ENCODE peak calls at places on chromosomes 6 and 20, in nine cellular contexts. One of them, this sample, is unnamed.

GRCh38 chr6:111573892-111574800 is 31.5 kb downstream of the TRAF3IP2 start:
- DNase-seq in fibroblast of pulmonary artery: peak; percentile 93
- DNase-seq in HFF-Myc: peak; percentile 90
- DNase-seq in astrocyte of the cerebellum: peak; percentile 84
- DNase-seq in GM20000: no peak
- DNase-seq in Calu3: no peak
- DNase-seq in left ventricle myocardium inferior: no peak
- DNase-seq in endodermal cell: no peak
- DNase-seq in heart right ventricle: peak; percentile 62
- DNase-seq in this sample: peak; percentile 82

GRCh38 chr6:79261666-79262065 is 27.2 kb upstream of the HMGN3 start:
- DNase-seq in fibroblast of pulmonary artery: no peak
- DNase-seq in HFF-Myc: no peak
- DNase-seq in astrocyte of the cerebellum: no peak
- DNase-seq in GM20000: no peak
- DNase-seq in Calu3: no peak
- DNase-seq in left ventricle myocardium inferior: no peak
- DNase-seq in endodermal cell: peak; percentile 47
- DNase-seq in heart right ventricle: no peak
- DNase-seq in this sample: no peak

GRCh38 chr20:61942526-61942925 is 123.2 kb downstream of the TAF4 start:
- DNase-seq in fibroblast of pulmonary artery: no peak
- DNase-seq in HFF-Myc: no peak
- DNase-seq in astrocyte of the cerebellum: no peak
- DNase-seq in GM20000: no peak
- DNase-seq in Calu3: no peak
- DNase-seq in left ventricle myocardium inferior: no peak
- DNase-seq in endodermal cell: no peak
- DNase-seq in heart right ventricle: no peak
- DNase-seq in this sample: no peak

GRCh38 chr20:48794360-48794759 is 33.4 kb downstream of the PREX1 start:
- DNase-seq in fibroblast of pulmonary artery: no peak
- DNase-seq in HFF-Myc: no peak
- DNase-seq in astrocyte of the cerebellum: no peak
- DNase-seq in GM20000: no peak
- DNase-seq in Calu3: no peak
- DNase-seq in left ventricle myocardium inferior: no peak
- DNase-seq in endodermal cell: peak; percentile 63
- DNase-seq in heart right ventricle: no peak
- DNase-seq in this sample: no peak

GRCh38 chr20:61426361-61426760 is 174.3 kb downstream of the CDH4 start:
- DNase-seq in fibroblast of pulmonary artery: no peak
- DNase-seq in HFF-Myc: no peak
- DNase-seq in astrocyte of the cerebellum: no peak
- DNase-seq in GM20000: no peak
- DNase-seq in Calu3: no peak
- DNase-seq in left ventricle myocardium inferior: no peak
- DNase-seq in endodermal cell: no peak
- DNase-seq in heart right ventricle: no peak
- DNase-seq in this sample: no peak

GRCh38 chr6:109527989-109528388 is 45.0 kb upstream of the ZBTB24 start:
- DNase-seq in fibroblast of pulmonary artery: peak; percentile 30
- DNase-seq in HFF-Myc: no peak
- DNase-seq in astrocyte of the cerebellum: no peak
- DNase-seq in GM20000: no peak
- DNase-seq in Calu3: no peak
- DNase-seq in left ventricle myocardium inferior: no peak
- DNase-seq in endodermal cell: no peak
- DNase-seq in heart right ventricle: no peak
- DNase-seq in this sample: no peak

GRCh38 chr6:99802396-99803031 is 191.5 kb downstream of the MCHR2 start:
- DNase-seq in fibroblast of pulmonary artery: no peak
- DNase-seq in HFF-Myc: no peak
- DNase-seq in astrocyte of the cerebellum: no peak
- DNase-seq in GM20000: no peak
- DNase-seq in Calu3: peak; percentile 47
- DNase-seq in left ventricle myocardium inferior: no peak
- DNase-seq in endodermal cell: peak; percentile 96
- DNase-seq in heart right ventricle: no peak
- DNase-seq in this sample: no peak

GRCh38 chr6:167571550-167571949 is 246.7 kb downstream of the TTLL2 start:
- DNase-seq in fibroblast of pulmonary artery: no peak
- DNase-seq in HFF-Myc: no peak
- DNase-seq in astrocyte of the cerebellum: no peak
- DNase-seq in GM20000: no peak
- DNase-seq in Calu3: no peak
- DNase-seq in left ventricle myocardium inferior: no peak
- DNase-seq in endodermal cell: peak; percentile 35
- DNase-seq in heart right ventricle: no peak
- DNase-seq in this sample: no peak

GRCh38 chr20:43914697-43915208 is at the start of gene TOX2:
- DNase-seq in fibroblast of pulmonary artery: peak; percentile 49
- DNase-seq in HFF-Myc: no peak
- DNase-seq in astrocyte of the cerebellum: no peak
- DNase-seq in GM20000: peak; percentile 93
- DNase-seq in Calu3: peak; percentile 63
- DNase-seq in left ventricle myocardium inferior: peak; percentile 44
- DNase-seq in endodermal cell: peak; percentile 85
- DNase-seq in heart right ventricle: no peak
- DNase-seq in this sample: no peak

GRCh38 chr6:142478117-142478516 is 176.3 kb downstream of the ADGRG6 start:
- DNase-seq in fibroblast of pulmonary artery: peak; percentile 33
- DNase-seq in HFF-Myc: peak; percentile 25
- DNase-seq in astrocyte of the cerebellum: no peak
- DNase-seq in GM20000: no peak
- DNase-seq in Calu3: no peak
- DNase-seq in left ventricle myocardium inferior: no peak
- DNase-seq in endodermal cell: peak; percentile 67
- DNase-seq in heart right ventricle: no peak
- DNase-seq in this sample: no peak

GRCh38 chr20:51346686-51347485 is 195.6 kb downstream of the NFATC2 start:
- DNase-seq in fibroblast of pulmonary artery: peak; percentile 41
- DNase-seq in HFF-Myc: no peak
- DNase-seq in astrocyte of the cerebellum: no peak
- DNase-seq in GM20000: no peak
- DNase-seq in Calu3: no peak
- DNase-seq in left ventricle myocardium inferior: no peak
- DNase-seq in endodermal cell: no peak
- DNase-seq in heart right ventricle: no peak
- DNase-seq in this sample: no peak

GRCh38 chr6:113879186-113880096 is 22.3 kb downstream of the MARCKS start:
- DNase-seq in fibroblast of pulmonary artery: peak; percentile 85
- DNase-seq in HFF-Myc: no peak
- DNase-seq in astrocyte of the cerebellum: peak; percentile 65
- DNase-seq in GM20000: peak; percentile 67
- DNase-seq in Calu3: peak; percentile 54
- DNase-seq in left ventricle myocardium inferior: no peak
- DNase-seq in endodermal cell: peak; percentile 80
- DNase-seq in heart right ventricle: peak; percentile 54
- DNase-seq in this sample: no peak

GRCh38 chr20:2421247-2421646 is 40.5 kb downstream of the TGM6 start:
- DNase-seq in fibroblast of pulmonary artery: peak; percentile 8
- DNase-seq in HFF-Myc: no peak
- DNase-seq in astrocyte of the cerebellum: no peak
- DNase-seq in GM20000: no peak
- DNase-seq in Calu3: no peak
- DNase-seq in left ventricle myocardium inferior: no peak
- DNase-seq in endodermal cell: no peak
- DNase-seq in heart right ventricle: no peak
- DNase-seq in this sample: no peak

GRCh38 chr6:35014341-35014740 is 125.3 kb downstream of the ANKS1A start:
- DNase-seq in fibroblast of pulmonary artery: no peak
- DNase-seq in HFF-Myc: no peak
- DNase-seq in astrocyte of the cerebellum: no peak
- DNase-seq in GM20000: no peak
- DNase-seq in Calu3: no peak
- DNase-seq in left ventricle myocardium inferior: no peak
- DNase-seq in endodermal cell: no peak
- DNase-seq in heart right ventricle: no peak
- DNase-seq in this sample: no peak

GRCh38 chr6:23537828-23538227 is 588.2 kb upstream of the NRSN1 start:
- DNase-seq in fibroblast of pulmonary artery: peak; percentile 8
- DNase-seq in HFF-Myc: no peak
- DNase-seq in astrocyte of the cerebellum: no peak
- DNase-seq in GM20000: no peak
- DNase-seq in Calu3: no peak
- DNase-seq in left ventricle myocardium inferior: no peak
- DNase-seq in endodermal cell: no peak
- DNase-seq in heart right ventricle: no peak
- DNase-seq in this sample: no peak

GRCh38 chr6:71205336-71205956 is 83.2 kb upstream of the OGFRL1 start:
- DNase-seq in fibroblast of pulmonary artery: no peak
- DNase-seq in HFF-Myc: no peak
- DNase-seq in astrocyte of the cerebellum: no peak
- DNase-seq in GM20000: no peak
- DNase-seq in Calu3: no peak
- DNase-seq in left ventricle myocardium inferior: no peak
- DNase-seq in endodermal cell: no peak
- DNase-seq in heart right ventricle: no peak
- DNase-seq in this sample: no peak

GRCh38 chr6:41449399-41450245 is 96.6 kb upstream of the FOXP4 start:
- DNase-seq in fibroblast of pulmonary artery: no peak
- DNase-seq in HFF-Myc: no peak
- DNase-seq in astrocyte of the cerebellum: no peak
- DNase-seq in GM20000: no peak
- DNase-seq in Calu3: peak; percentile 62
- DNase-seq in left ventricle myocardium inferior: no peak
- DNase-seq in endodermal cell: peak; percentile 36
- DNase-seq in heart right ventricle: no peak
- DNase-seq in this sample: no peak

GRCh38 chr6:33430991-33431879 is 11.4 kb downstream of the SYNGAP1 start:
- DNase-seq in fibroblast of pulmonary artery: peak; percentile 57
- DNase-seq in HFF-Myc: no peak
- DNase-seq in astrocyte of the cerebellum: no peak
- DNase-seq in GM20000: peak; percentile 95
- DNase-seq in Calu3: peak; percentile 39
- DNase-seq in left ventricle myocardium inferior: peak; percentile 47
- DNase-seq in endodermal cell: peak; percentile 95
- DNase-seq in heart right ventricle: peak; percentile 70
- DNase-seq in this sample: no peak

GRCh38 chr6:148342146-148343027 is at the start of gene SASH1:
- DNase-seq in fibroblast of pulmonary artery: peak; percentile 87
- DNase-seq in HFF-Myc: no peak
- DNase-seq in astrocyte of the cerebellum: peak; percentile 55
- DNase-seq in GM20000: peak; percentile 38
- DNase-seq in Calu3: peak; percentile 49
- DNase-seq in left ventricle myocardium inferior: peak; percentile 66
- DNase-seq in endodermal cell: peak; percentile 92
- DNase-seq in heart right ventricle: peak; percentile 70
- DNase-seq in this sample: peak; percentile 38

GRCh38 chr6:130780137-130780536 is 47.1 kb upstream of the SMLR1 start:
- DNase-seq in fibroblast of pulmonary artery: peak; percentile 14
- DNase-seq in HFF-Myc: no peak
- DNase-seq in astrocyte of the cerebellum: no peak
- DNase-seq in GM20000: no peak
- DNase-seq in Calu3: no peak
- DNase-seq in left ventricle myocardium inferior: no peak
- DNase-seq in endodermal cell: no peak
- DNase-seq in heart right ventricle: no peak
- DNase-seq in this sample: no peak
- TF ChIP-seq CTCF in fibroblast of pulmonary artery: no peak
- TF ChIP-seq CTCF in HFF-Myc: no peak
- TF ChIP-seq CTCF in astrocyte of the cerebellum: no peak
- TF ChIP-seq CTCF in GM20000: no peak
- TF ChIP-seq CTCF in Calu3: no peak
- TF ChIP-seq CTCF in left ventricle myocardium inferior: no peak
- TF ChIP-seq CTCF in endodermal cell: no peak
- TF ChIP-seq CTCF in heart right ventricle: no peak
- TF ChIP-seq CTCF in this sample: no peak

GRCh38 chr20:35739294-35740163 is 2.5 kb downstream of the RBM39 start:
- DNase-seq in fibroblast of pulmonary artery: peak; percentile 61
- DNase-seq in HFF-Myc: no peak
- DNase-seq in astrocyte of the cerebellum: no peak
- DNase-seq in GM20000: no peak
- DNase-seq in Calu3: peak; percentile 60
- DNase-seq in left ventricle myocardium inferior: no peak
- DNase-seq in endodermal cell: peak; percentile 45
- DNase-seq in heart right ventricle: no peak
- DNase-seq in this sample: no peak
- TF ChIP-seq CTCF in fibroblast of pulmonary artery: peak; percentile 41
- TF ChIP-seq CTCF in HFF-Myc: no peak
- TF ChIP-seq CTCF in astrocyte of the cerebellum: peak; percentile 1
- TF ChIP-seq CTCF in GM20000: no peak
- TF ChIP-seq CTCF in Calu3: no peak
- TF ChIP-seq CTCF in left ventricle myocardium inferior: peak; percentile 25
- TF ChIP-seq CTCF in endodermal cell: peak; percentile 49
- TF ChIP-seq CTCF in heart right ventricle: peak; percentile 14
- TF ChIP-seq CTCF in this sample: peak; percentile 31

GRCh38 chr6:26611599-26611998 is 14.8 kb downstream of the ABT1 start:
- DNase-seq in fibroblast of pulmonary artery: no peak
- DNase-seq in HFF-Myc: no peak
- DNase-seq in astrocyte of the cerebellum: no peak
- DNase-seq in GM20000: no peak
- DNase-seq in Calu3: no peak
- DNase-seq in left ventricle myocardium inferior: no peak
- DNase-seq in endodermal cell: no peak
- DNase-seq in heart right ventricle: no peak
- DNase-seq in this sample: no peak

GRCh38 chr6:26609463-26609862 is 12.7 kb downstream of the ABT1 start:
- DNase-seq in fibroblast of pulmonary artery: no peak
- DNase-seq in HFF-Myc: no peak
- DNase-seq in astrocyte of the cerebellum: no peak
- DNase-seq in GM20000: no peak
- DNase-seq in Calu3: no peak
- DNase-seq in left ventricle myocardium inferior: no peak
- DNase-seq in endodermal cell: no peak
- DNase-seq in heart right ventricle: no peak
- DNase-seq in this sample: no peak

GRCh38 chr6:26604026-26604425 is 7.3 kb downstream of the ABT1 start:
- DNase-seq in fibroblast of pulmonary artery: no peak
- DNase-seq in HFF-Myc: no peak
- DNase-seq in astrocyte of the cerebellum: no peak
- DNase-seq in GM20000: no peak
- DNase-seq in Calu3: no peak
- DNase-seq in left ventricle myocardium inferior: no peak
- DNase-seq in endodermal cell: no peak
- DNase-seq in heart right ventricle: no peak
- DNase-seq in this sample: no peak

GRCh38 chr6:26604797-26605196 is 8.0 kb downstream of the ABT1 start:
- DNase-seq in fibroblast of pulmonary artery: no peak
- DNase-seq in HFF-Myc: no peak
- DNase-seq in astrocyte of the cerebellum: no peak
- DNase-seq in GM20000: no peak
- DNase-seq in Calu3: no peak
- DNase-seq in left ventricle myocardium inferior: no peak
- DNase-seq in endodermal cell: no peak
- DNase-seq in heart right ventricle: no peak
- DNase-seq in this sample: no peak

GRCh38 chr6:26607434-26608230 is 10.9 kb downstream of the ABT1 start:
- DNase-seq in fibroblast of pulmonary artery: peak; percentile 72
- DNase-seq in HFF-Myc: peak; percentile 12
- DNase-seq in astrocyte of the cerebellum: peak; percentile 32
- DNase-seq in GM20000: peak; percentile 72
- DNase-seq in Calu3: peak; percentile 74
- DNase-seq in left ventricle myocardium inferior: no peak
- DNase-seq in endodermal cell: peak; percentile 82
- DNase-seq in heart right ventricle: peak; percentile 28
- DNase-seq in this sample: peak; percentile 24
- TF ChIP-seq CTCF in fibroblast of pulmonary artery: peak; percentile 84
- TF ChIP-seq CTCF in HFF-Myc: peak; percentile 81
- TF ChIP-seq CTCF in astrocyte of the cerebellum: peak; percentile 83
- TF ChIP-seq CTCF in GM20000: peak; percentile 45
- TF ChIP-seq CTCF in Calu3: peak; percentile 49
- TF ChIP-seq CTCF in left ventricle myocardium inferior: peak; percentile 72
- TF ChIP-seq CTCF in endodermal cell: peak; percentile 85
- TF ChIP-seq CTCF in heart right ventricle: peak; percentile 60
- TF ChIP-seq CTCF in this sample: peak; percentile 91

GRCh38 chr6:1062786-1063545 is 248.9 kb upstream of the FOXQ1 start:
- DNase-seq in fibroblast of pulmonary artery: no peak
- DNase-seq in HFF-Myc: no peak
- DNase-seq in astrocyte of the cerebellum: no peak
- DNase-seq in GM20000: no peak
- DNase-seq in Calu3: no peak
- DNase-seq in left ventricle myocardium inferior: no peak
- DNase-seq in endodermal cell: peak; percentile 70
- DNase-seq in heart right ventricle: no peak
- DNase-seq in this sample: no peak
- TF ChIP-seq CTCF in fibroblast of pulmonary artery: no peak
- TF ChIP-seq CTCF in HFF-Myc: peak; percentile 21
- TF ChIP-seq CTCF in astrocyte of the cerebellum: no peak
- TF ChIP-seq CTCF in GM20000: no peak
- TF ChIP-seq CTCF in Calu3: no peak
- TF ChIP-seq CTCF in left ventricle myocardium inferior: no peak
- TF ChIP-seq CTCF in endodermal cell: peak; percentile 53
- TF ChIP-seq CTCF in heart right ventricle: no peak
- TF ChIP-seq CTCF in this sample: no peak

This sample was measured in AG04450.